ENCODE peak calls at places on chromosome 6, in eight cellular contexts. T, D, F, J, O, K, R and X are unnamed samples.

GRCh38 chr6:128474481-128474880 is 45.9 kb downstream of the PTPRK start:
- DNase-seq in T (no peak), D (no peak), F (no peak), J (no peak), O (no peak), K (no peak), R (no peak), X (peak; percentile 70)

GRCh38 chr6:56764081-56764566 is 121.4 kb upstream of the DST start:
- DNase-seq in T (no peak), D (no peak), F (peak; percentile 55), J (peak; percentile 48), O (peak; percentile 37), K (no peak), R (no peak), X (peak; percentile 30)

GRCh38 chr6:54981276-54981609 is 134.7 kb downstream of the FAM83B start:
- DNase-seq in T (no peak), D (no peak), F (no peak), J (no peak), O (no peak), K (no peak), R (no peak), X (no peak)

GRCh38 chr6:27791182-27791939 is 120.8 kb downstream of the OR2B2 start:
- DNase-seq in T (peak; percentile 44), D (no peak), F (peak; percentile 83), J (peak; percentile 83), O (peak; percentile 59), K (no peak), R (no peak), X (peak; percentile 78)

GRCh38 chr6:20606831-20607230 is 72.6 kb downstream of the CDKAL1 start:
- DNase-seq in T (no peak), D (no peak), F (no peak), J (no peak), O (no peak), K (no peak), R (no peak), X (no peak)

GRCh38 chr6:5499644-5500306 is 238.5 kb downstream of the FARS2 start:
- DNase-seq in T (no peak), D (no peak), F (peak; percentile 13), J (no peak), O (no peak), K (no peak), R (no peak), X (no peak)

GRCh38 chr6:27757307-27757706 is 154.9 kb downstream of the OR2B2 start:
- DNase-seq in T (peak; percentile 80), D (no peak), F (no peak), J (no peak), O (no peak), K (no peak), R (peak; percentile 58), X (no peak)

GRCh38 chr6:12324741-12325140 is 34.6 kb downstream of the EDN1 start:
- DNase-seq in T (no peak), D (no peak), F (no peak), J (no peak), O (no peak), K (no peak), R (no peak), X (peak; percentile 74)

GRCh38 chr6:46407246-46407645 is 84.0 kb downstream of the RCAN2 start:
- DNase-seq in T (no peak), D (no peak), F (no peak), J (no peak), O (no peak), K (no peak), R (no peak), X (no peak)

GRCh38 chr6:111789593-111789992 is 83.7 kb downstream of the FYN start:
- DNase-seq in T (no peak), D (no peak), F (peak; percentile 85), J (no peak), O (no peak), K (no peak), R (no peak), X (no peak)

GRCh38 chr6:112877134-112878100 is 530.3 kb downstream of the RFPL4B start:
- DNase-seq in T (no peak), D (peak; percentile 3), F (peak; percentile 92), J (no peak), O (no peak), K (peak; percentile 77), R (no peak), X (peak; percentile 85)

GRCh38 chr6:41560440-41561192 is 14.4 kb downstream of the FOXP4 start:
- DNase-seq in T (peak; percentile 85), D (no peak), F (peak; percentile 77), J (no peak), O (no peak), K (no peak), R (peak; percentile 89), X (no peak)

GRCh38 chr6:160437153-160437552 is 89.0 kb downstream of the SLC22A3 start:
- DNase-seq in T (no peak), D (no peak), F (no peak), J (no peak), O (no peak), K (no peak), R (no peak), X (no peak)

GRCh38 chr6:18289283-18289682 is 25.0 kb upstream of the DEK start:
- DNase-seq in T (no peak), D (no peak), F (no peak), J (no peak), O (no peak), K (no peak), R (no peak), X (no peak)

GRCh38 chr6:4946521-4946920 is 57.3 kb downstream of the RPP40 start:
- DNase-seq in T (no peak), D (no peak), F (no peak), J (no peak), O (no peak), K (no peak), R (no peak), X (no peak)

GRCh38 chr6:170439366-170440351 is 113.4 kb downstream of the PSMB1 start:
- DNase-seq in T (no peak), D (no peak), F (peak; percentile 2), J (no peak), O (peak; percentile 43), K (no peak), R (no peak), X (no peak)

GRCh38 chr6:137362878-137363804 is 131.1 kb downstream of the OLIG3 start:
- DNase-seq in T (no peak), D (no peak), F (no peak), J (no peak), O (peak; percentile 45), K (no peak), R (no peak), X (peak; percentile 3)

GRCh38 chr6:68635706-68636513 is 828 bp downstream of the ADGRB3 start:
- DNase-seq in T (no peak), D (peak; percentile 68), F (peak; percentile 7), J (no peak), O (peak; percentile 65), K (no peak), R (no peak), X (no peak)

GRCh38 chr6:38030380-38030779 is 210.9 kb downstream of the ZFAND3 start:
- DNase-seq in T (no peak), D (no peak), F (no peak), J (no peak), O (no peak), K (no peak), R (no peak), X (no peak)

GRCh38 chr6:113586966-113587699 is 270.0 kb upstream of the MARCKS start:
- DNase-seq in T (no peak), D (peak; percentile 68), F (no peak), J (no peak), O (no peak), K (no peak), R (no peak), X (no peak)

GRCh38 chr6:132505158-132505557 is 7.8 kb downstream of the STX7 start:
- DNase-seq in T (no peak), D (no peak), F (no peak), J (no peak), O (no peak), K (no peak), R (no peak), X (no peak)

GRCh38 chr6:125503181-125503580 is 201.4 kb upstream of the HDDC2 start:
- DNase-seq in T (no peak), D (no peak), F (no peak), J (no peak), O (no peak), K (no peak), R (no peak), X (no peak)

GRCh38 chr6:118896339-118897136 is 2.6 kb downstream of the ASF1A start:
- DNase-seq in T (no peak), D (peak; percentile 18), F (peak; percentile 58), J (no peak), O (no peak), K (no peak), R (no peak), X (peak; percentile 42)

GRCh38 chr6:32131439-32131948 is 1.4 kb upstream of the FKBPL start:
- DNase-seq in T (no peak), D (no peak), F (no peak), J (no peak), O (no peak), K (no peak), R (no peak), X (no peak)

GRCh38 chr6:22877946-22878705 is 308.8 kb downstream of the HDGFL1 start:
- DNase-seq in T (no peak), D (no peak), F (peak; percentile 98), J (no peak), O (no peak), K (peak; percentile 74), R (no peak), X (no peak)

GRCh38 chr6:108690326-108691000 is 129.7 kb downstream of the FOXO3 start:
- DNase-seq in T (no peak), D (no peak), F (peak; percentile 58), J (no peak), O (no peak), K (no peak), R (no peak), X (peak; percentile 18)

GRCh38 chr6:35640017-35640664 is 48.6 kb downstream of the FKBP5 start:
- DNase-seq in T (no peak), D (no peak), F (peak; percentile 73), J (no peak), O (no peak), K (no peak), R (no peak), X (no peak)

GRCh38 chr6:28393912-28394662 is 5.5 kb downstream of the ZSCAN12 start:
- DNase-seq in T (no peak), D (no peak), F (no peak), J (no peak), O (no peak), K (no peak), R (no peak), X (no peak)

GRCh38 chr6:41039060-41039998 is at the start of gene UNC5CL:
- DNase-seq in T (peak; percentile 61), D (no peak), F (peak; percentile 17), J (peak; percentile 91), O (no peak), K (no peak), R (peak; percentile 67), X (no peak)